ENCODE peak calls at places on chromosomes 1 and 21, in five cellular contexts. Q, A, J, G and O are unnamed samples.

GRCh38 chr1:115476616-115477015 is 138.6 kb upstream of the NGF start:
- DNase-seq in Q (no peak), A (no peak), J (no peak), G (no peak), O (no peak)

GRCh38 chr1:91718877-91719276 is 167.1 kb downstream of the TGFBR3 start:
- DNase-seq in Q (no peak), A (no peak), J (no peak), G (no peak), O (no peak)

GRCh38 chr21:27721675-27722074 is 754.8 kb upstream of the ADAMTS5 start:
- DNase-seq in Q (no peak), A (no peak), J (no peak), G (no peak), O (no peak)

GRCh38 chr21:38448619-38449186 is 49.6 kb downstream of the ERG start:
- DNase-seq in Q (no peak), A (no peak), J (no peak), G (no peak), O (no peak)

GRCh38 chr1:961132-961652 is 808 bp downstream of the KLHL17 start:
- DNase-seq in Q (no peak), A (no peak), J (no peak), G (no peak), O (no peak)

GRCh38 chr1:92536593-92537332 is 50.0 kb upstream of the GFI1 start:
- DNase-seq in Q (no peak), A (no peak), J (no peak), G (no peak), O (no peak)

GRCh38 chr21:14900058-14900457 is 164.7 kb downstream of the NRIP1 start:
- DNase-seq in Q (peak), A (no peak), J (no peak), G (no peak), O (no peak)

GRCh38 chr1:173333581-173333980 is 126.5 kb upstream of the TNFSF4 start:
- DNase-seq in Q (no peak), A (no peak), J (no peak), G (no peak), O (no peak)

GRCh38 chr1:240000634-240001033 is 91.0 kb upstream of the FMN2 start:
- DNase-seq in Q (peak), A (no peak), J (no peak), G (no peak), O (no peak)

GRCh38 chr1:110612060-110612745 is 6.0 kb upstream of the KCNA2 start:
- DNase-seq in Q (no peak), A (no peak), J (peak), G (no peak), O (no peak)

GRCh38 chr1:204186597-204186996 is 9.7 kb downstream of the KISS1 start:
- DNase-seq in Q (no peak), A (no peak), J (no peak), G (no peak), O (no peak)

GRCh38 chr1:108816049-108816882 is 40.6 kb downstream of the AKNAD1 start:
- DNase-seq in Q (peak), A (peak), J (peak), G (peak), O (peak)

GRCh38 chr1:54537611-54538010 is 10.4 kb upstream of the ACOT11 start:
- DNase-seq in Q (no peak), A (no peak), J (no peak), G (no peak), O (no peak)

GRCh38 chr21:16305686-16306085 is 575.9 kb downstream of the USP25 start:
- DNase-seq in Q (no peak), A (no peak), J (no peak), G (no peak), O (no peak)

GRCh38 chr1:214445201-214445600 is 106.2 kb downstream of the PTPN14 start:
- DNase-seq in Q (no peak), A (no peak), J (no peak), G (no peak), O (no peak)

GRCh38 chr1:24939657-24940193 is 9.6 kb upstream of the RUNX3 start:
- DNase-seq in Q (no peak), A (no peak), J (no peak), G (no peak), O (no peak)

GRCh38 chr1:63713041-63713440 is 60.8 kb upstream of the ROR1 start:
- DNase-seq in Q (no peak), A (no peak), J (no peak), G (no peak), O (no peak)

GRCh38 chr1:117967900-117968299 is 38.4 kb downstream of the WDR3 start:
- DNase-seq in Q (no peak), A (no peak), J (peak), G (no peak), O (no peak)

GRCh38 chr1:243520831-243521230 is 265.0 kb downstream of the SDCCAG8 start:
- DNase-seq in Q (no peak), A (no peak), J (no peak), G (no peak), O (no peak)

GRCh38 chr1:24486296-24487065 is 16.2 kb upstream of the RCAN3 start:
- DNase-seq in Q (no peak), A (no peak), J (no peak), G (no peak), O (no peak)

GRCh38 chr1:64839732-64840405 is 95.0 kb downstream of the RAVER2 start:
- DNase-seq in Q (no peak), A (no peak), J (no peak), G (no peak), O (no peak)

GRCh38 chr1:176466514-176466913 is 3.5 kb downstream of the PAPPA2 start:
- DNase-seq in Q (no peak), A (no peak), J (peak), G (no peak), O (no peak)

GRCh38 chr1:150366416-150367296 is 2.7 kb downstream of the RPRD2 start:
- DNase-seq in Q (no peak), A (no peak), J (no peak), G (no peak), O (no peak)

GRCh38 chr21:43196789-43197188 is 28.0 kb downstream of the CRYAA start:
- DNase-seq in Q (no peak), A (no peak), J (peak), G (no peak), O (peak)

GRCh38 chr1:180597520-180597919 is 34.3 kb upstream of the XPR1 start:
- DNase-seq in Q (no peak), A (no peak), J (no peak), G (no peak), O (no peak)

GRCh38 chr1:168465942-168466702 is 77.7 kb downstream of the XCL2 start:
- DNase-seq in Q (peak), A (peak), J (peak), G (no peak), O (peak)

GRCh38 chr1:53197301-53198205 is 929 bp downstream of the CPT2 start:
- DNase-seq in Q (peak), A (no peak), J (no peak), G (no peak), O (no peak)

GRCh38 chr21:43881283-43881682 is 16.3 kb downstream of the AGPAT3 start:
- DNase-seq in Q (no peak), A (no peak), J (no peak), G (no peak), O (no peak)

GRCh38 chr1:39082811-39083576 is 56.8 kb downstream of the NDUFS5 start:
- DNase-seq in Q (no peak), A (no peak), J (no peak), G (no peak), O (no peak)